ENCODE peak calls at places on chromosomes 4 and X, in four cellular contexts. G, K, X and U are unnamed samples.
A peak's percentile ranks its signal among the peaks of the same experiment; 100 is the strongest.

GRCh38 chr4:147198411-147199051 is 252.9 kb upstream of the TTC29 start:
- DNase-seq in K (no peak), X (no peak), G (no peak), U (no peak)

GRCh38 chr4:173485164-173485563 is 44.9 kb downstream of the HAND2 start:
- DNase-seq in G (no peak), K (no peak), X (no peak), U (no peak)

GRCh38 chr4:117700111-117700892 is 334.0 kb upstream of the NDST3 start:
- DNase-seq in K (no peak), X (no peak), G (no peak), U (no peak)

GRCh38 chr4:89904524-89904923 is 9.9 kb downstream of the MMRN1 start:
- DNase-seq in G (no peak), X (no peak), K (no peak), U (no peak)

GRCh38 chrX:116285506-116285905 is 115.0 kb downstream of the AGTR2 start:
- DNase-seq in K (no peak), G (no peak), X (no peak), U (no peak)

GRCh38 chrX:19660604-19661003 is 145.3 kb upstream of the MAP3K15 start:
- DNase-seq in G (no peak), K (no peak), X (no peak), U (no peak)

GRCh38 chr4:62075082-62075481 is 875.0 kb downstream of the ADGRL3 start:
- DNase-seq in K (no peak), X (no peak), G (no peak), U (no peak)

GRCh38 chr4:113311047-113311446 is 261.6 kb downstream of the ANK2 start:
- DNase-seq in G (no peak), X (no peak), K (no peak), U (no peak)

GRCh38 chr4:171308661-171309060 is 504.5 kb upstream of the GALNTL6 start:
- DNase-seq in X (no peak), K (no peak), G (no peak), U (no peak)

GRCh38 chr4:98046665-98047064 is 96.6 kb downstream of the STPG2 start:
- DNase-seq in G (no peak), X (no peak), K (no peak), U (no peak)

GRCh38 chr4:40418430-40419230 is 83.5 kb downstream of the CHRNA9 start:
- DNase-seq in K (no peak), G (no peak), X (no peak), U (no peak)

GRCh38 chrX:54721424-54721823 is 76.6 kb downstream of the ITIH6 start:
- DNase-seq in X (no peak), G (no peak), K (no peak), U (no peak)

GRCh38 chr4:150212485-150212884 is 134.2 kb downstream of the DCLK2 start:
- DNase-seq in K (no peak), X (no peak), G (no peak), U (no peak)

GRCh38 chr4:120850048-120850599 is 72.4 kb downstream of the PRDM5 start:
- DNase-seq in G (no peak), X (no peak), K (no peak), U (no peak)

GRCh38 chr4:139734875-139735380 is 69.3 kb downstream of the MGST2 start:
- DNase-seq in X (peak; percentile 75), K (peak; percentile 12), G (peak; percentile 92), U (peak; percentile 81)